ENCODE peak calls at places on chromosomes 11 and 22, in ten cellular contexts. F is aorta; H is tibial nerve; Q is right atrium auricular region; T is body of pancreas; K is HCT116; N is left ventricle myocardium inferior; O is mammary epithelial cell; J is H1; A is CD8-positive, alpha-beta T cell. B is an unnamed sample.
A peak's percentile ranks its signal among the peaks of the same experiment; 100 is the strongest.

GRCh38 chr11:99256614-99257013 is 235.9 kb downstream of the CNTN5 start:
- DNase-seq in F (no peak), H (no peak), Q (no peak), T (no peak), K (no peak), N (no peak), O (no peak), J (no peak), A (no peak), B (no peak)

GRCh38 chr11:31045335-31045734 is 324.2 kb downstream of the DCDC1 start:
- DNase-seq in F (no peak), H (no peak), Q (no peak), T (no peak), K (peak; percentile 10), N (no peak), O (no peak), J (no peak), A (no peak), B (no peak)

GRCh38 chr11:11391796-11392195 is 38.7 kb upstream of the CSNK2A3 start:
- DNase-seq in F (no peak), H (no peak), Q (no peak), T (no peak), K (peak; percentile 27), N (no peak), O (peak; percentile 84), J (no peak), A (no peak), B (peak; percentile 68)

GRCh38 chr11:74014880-74015279 is 6.0 kb upstream of the UCP3 start:
- DNase-seq in F (no peak), H (no peak), Q (no peak), T (no peak), K (no peak), N (no peak), O (no peak), J (no peak), A (no peak), B (no peak)

GRCh38 chr11:119056397-119056999 is 507 bp downstream of the HYOU1 start:
- DNase-seq in F (peak; percentile 76), H (no peak), Q (no peak), T (peak; percentile 55), K (no peak), N (no peak), O (peak; percentile 71), J (no peak), A (peak; percentile 64), B (peak; percentile 75)

GRCh38 chr11:88181776-88182175 is 6.5 kb upstream of the RAB38 start:
- DNase-seq in F (no peak), H (no peak), Q (no peak), T (no peak), K (no peak), N (no peak), O (peak; percentile 53), J (no peak), A (no peak), B (no peak)

GRCh38 chr22:50700387-50701075 is 27.9 kb downstream of the SHANK3 start:
- DNase-seq in F (peak; percentile 52), H (no peak), Q (no peak), T (no peak), K (no peak), N (peak; percentile 9), O (no peak), J (no peak), A (no peak), B (peak; percentile 9)

GRCh38 chr22:40040927-40041326 is 46.2 kb downstream of the FAM83F start:
- DNase-seq in F (no peak), H (peak; percentile 51), Q (no peak), T (no peak), K (no peak), N (peak; percentile 57), O (peak; percentile 67), J (no peak), A (no peak), B (no peak)

GRCh38 chr11:110463153-110463552 is 33.4 kb downstream of the FDX1 start:
- DNase-seq in F (peak; percentile 80), H (peak; percentile 43), Q (no peak), T (no peak), K (no peak), N (peak; percentile 34), O (no peak), J (peak; percentile 17), A (no peak), B (no peak)

GRCh38 chr11:65560555-65561418 is 2.6 kb upstream of the LTBP3 start:
- DNase-seq in F (no peak), H (no peak), Q (no peak), T (no peak), K (no peak), N (peak; percentile 70), O (peak; percentile 61), J (no peak), A (no peak), B (peak; percentile 65)

GRCh38 chr11:31802990-31803812 is 7.9 kb downstream of the PAX6 start:
- DNase-seq in F (peak; percentile 52), H (no peak), Q (peak; percentile 51), T (no peak), K (no peak), N (no peak), O (no peak), J (no peak), A (peak; percentile 45), B (no peak)

GRCh38 chr11:58576792-58577440 is 1.3 kb upstream of the LPXN start:
- DNase-seq in F (no peak), H (no peak), Q (no peak), T (no peak), K (no peak), N (no peak), O (peak; percentile 35), J (no peak), A (no peak), B (no peak)

GRCh38 chr22:44147821-44148574 is 32.7 kb upstream of the PARVG start:
- DNase-seq in F (no peak), H (no peak), Q (no peak), T (no peak), K (no peak), N (no peak), O (no peak), J (peak; percentile 86), A (no peak), B (no peak)

GRCh38 chr11:14886509-14886908 is 5.5 kb downstream of the CYP2R1 start:
- DNase-seq in F (no peak), H (no peak), Q (no peak), T (no peak), K (no peak), N (no peak), O (no peak), J (no peak), A (no peak), B (no peak)

GRCh38 chr11:14882196-14882595 is 9.8 kb downstream of the CYP2R1 start:
- DNase-seq in F (no peak), H (no peak), Q (no peak), T (no peak), K (no peak), N (no peak), O (no peak), J (no peak), A (no peak), B (no peak)

GRCh38 chr11:14881794-14882193 is 10.2 kb downstream of the CYP2R1 start:
- DNase-seq in F (no peak), H (no peak), Q (no peak), T (no peak), K (no peak), N (no peak), O (no peak), J (no peak), A (no peak), B (no peak)

GRCh38 chr11:14884667-14885273 is 7.3 kb downstream of the CYP2R1 start:
- DNase-seq in F (no peak), H (no peak), Q (no peak), T (no peak), K (no peak), N (no peak), O (no peak), J (no peak), A (no peak), B (no peak)
- H3K4me1 ChIP-seq in F (peaks cover 3% of the 10 kb centered on the region), H (peaks cover 12% of the 10 kb centered on the region), Q (no peaks in the 10 kb centered on the region), T (peaks cover 28% of the 10 kb centered on the region), K (no peaks in the 10 kb centered on the region), N (peaks cover 7% of the 10 kb centered on the region), O (no peaks in the 10 kb centered on the region), J (no peaks in the 10 kb centered on the region), A (no peaks in the 10 kb centered on the region), B (peaks cover 25% of the 10 kb centered on the region)

GRCh38 chr11:70853103-70853830 is 399.1 kb downstream of the SHANK2 start:
- DNase-seq in F (no peak), H (no peak), Q (no peak), T (no peak), K (no peak), N (no peak), O (no peak), J (no peak), A (no peak), B (no peak)
- H3K9me3 ChIP-seq in F (peaks cover 11% of the 10 kb centered on the region), H (peaks cover 33% of the 10 kb centered on the region), Q (peaks cover 17% of the 10 kb centered on the region), T (no peaks in the 10 kb centered on the region), K (no peaks in the 10 kb centered on the region), N (peaks cover 20% of the 10 kb centered on the region), O (no peaks in the 10 kb centered on the region), J (no peaks in the 10 kb centered on the region), A (no peaks in the 10 kb centered on the region), B (no peaks in the 10 kb centered on the region)

DNA sequence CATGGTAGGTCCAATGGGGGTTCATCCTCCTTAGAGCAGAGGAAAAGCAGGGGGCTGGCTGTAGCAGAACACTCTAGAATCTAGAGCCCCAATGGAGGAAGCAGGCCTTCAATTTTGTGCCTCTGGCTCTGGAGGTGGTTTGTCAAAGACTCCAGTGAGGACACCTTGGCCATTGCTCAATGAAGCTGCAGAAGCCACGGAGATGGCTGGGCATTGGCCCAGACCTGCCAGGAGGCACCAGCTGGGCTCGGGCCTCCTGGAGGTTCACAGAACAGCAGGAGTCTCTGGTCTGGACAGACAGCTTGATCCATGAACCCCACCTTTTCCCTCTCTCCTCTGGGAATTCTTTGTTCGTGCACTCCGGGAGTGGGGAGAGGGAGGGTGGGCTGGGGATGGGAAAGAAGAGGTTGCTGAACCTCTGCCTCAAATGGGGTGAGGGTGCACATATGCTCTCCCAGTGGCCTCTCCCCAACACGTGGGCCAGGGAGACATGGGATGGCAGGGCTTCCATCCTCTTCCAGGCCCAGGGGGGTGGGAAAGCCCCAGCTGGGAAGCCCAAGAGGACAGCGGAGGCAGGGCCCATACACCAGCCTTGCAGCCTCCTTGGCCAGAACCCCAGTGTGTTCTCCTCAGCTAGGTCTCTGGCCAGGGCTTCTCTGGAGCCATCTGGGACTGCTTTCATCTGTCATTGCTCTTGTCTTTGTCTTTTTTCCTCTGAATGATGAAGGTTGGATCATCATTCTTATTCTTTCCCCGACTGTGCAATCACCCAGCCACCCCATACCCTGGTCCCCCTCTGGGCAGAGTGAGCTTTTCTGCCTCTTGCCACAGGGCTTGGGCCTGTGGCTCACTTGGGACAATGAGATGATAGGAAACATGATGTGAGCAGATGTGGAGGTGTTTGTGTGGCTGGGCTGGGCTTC is 1019.4 kb downstream of the BRD1 start:
- DNase-seq in F (peak; percentile 44), H (no peak), Q (no peak), T (no peak), K (no peak), N (no peak), O (no peak), J (no peak), A (no peak), B (no peak)
- H3K4me1 ChIP-seq in F (peaks cover 2% of the 10 kb centered on the region), H (no peaks in the 10 kb centered on the region), Q (no peaks in the 10 kb centered on the region), T (no peaks in the 10 kb centered on the region), K (no peaks in the 10 kb centered on the region), N (no peaks in the 10 kb centered on the region), O (no peaks in the 10 kb centered on the region), J (no peaks in the 10 kb centered on the region), A (no peaks in the 10 kb centered on the region), B (no peaks in the 10 kb centered on the region)

DNA sequence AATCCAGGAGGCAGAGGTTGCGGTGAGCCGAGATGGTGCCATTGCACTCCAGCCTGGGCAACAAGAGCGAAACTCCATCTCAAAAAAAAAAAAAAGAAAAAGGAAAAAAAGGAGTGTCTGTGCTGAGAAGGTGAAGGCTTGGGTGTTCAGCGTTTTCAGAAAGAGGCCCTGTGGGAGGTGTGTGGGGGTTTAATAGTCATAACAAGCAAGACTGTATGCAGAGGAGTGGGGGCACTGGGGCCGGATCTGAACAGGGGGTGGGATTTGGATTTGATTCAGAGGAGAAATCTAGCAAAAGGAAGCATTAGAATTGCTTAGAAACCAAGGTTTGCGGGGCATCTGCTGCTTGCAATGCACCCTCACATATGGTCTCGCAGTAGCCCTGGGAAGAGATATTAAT is 136.0 kb downstream of the FEZ1 start:
- DNase-seq in F (no peak), H (no peak), Q (no peak), T (no peak), K (no peak), N (no peak), O (no peak), J (no peak), A (no peak), B (no peak)
- H3K9me3 ChIP-seq in F (no peaks in the 10 kb centered on the region), H (no peaks in the 10 kb centered on the region), Q (no peaks in the 10 kb centered on the region), T (no peaks in the 10 kb centered on the region), K (no peaks in the 10 kb centered on the region), N (no peaks in the 10 kb centered on the region), O (no peaks in the 10 kb centered on the region), J (no peaks in the 10 kb centered on the region), A (no peaks in the 10 kb centered on the region), B (no peaks in the 10 kb centered on the region)